ENCODE peak calls at places on chromosomes 4 and X, in nine cellular contexts. G is fibroblast of mammary gland, O is GM10248, W is astrocyte of the cerebellum, B is colonic mucosa, V is psoas muscle, J is Peyer's patch, C is glutamatergic neuron, X is lung. P is an unnamed sample.

GRCh38 chr4:48329976-48330375 is 11.4 kb upstream of the SLAIN2 start:
- DNase-seq in O (no peak), G (peak), W (peak), X (no peak), C (no peak), J (no peak), V (no peak), B (no peak), P (no peak)

GRCh38 chrX:56232221-56233082 is at the start of gene KLF8:
- DNase-seq in G (peak), O (peak), W (no peak), B (peak), C (peak), J (peak), X (peak), V (peak), P (no peak)

GRCh38 chr4:4256799-4257198 is 8.8 kb upstream of the TMEM128 start:
- DNase-seq in V (no peak), G (no peak), X (no peak), C (no peak), W (no peak), O (no peak), J (no peak), B (no peak), P (no peak)

GRCh38 chr4:53010320-53010719 is 148.2 kb downstream of the RASL11B start:
- DNase-seq in X (no peak), O (no peak), W (peak), B (no peak), J (no peak), C (no peak), G (peak), V (peak), P (no peak)

GRCh38 chr4:182293836-182294235 is 50.6 kb downstream of the TENM3 start:
- DNase-seq in V (no peak), C (no peak), J (no peak), G (no peak), O (no peak), W (no peak), X (no peak), B (no peak), P (no peak)

GRCh38 chrX:43008356-43008755 is 230.4 kb upstream of the PPP1R2C start:
- DNase-seq in O (no peak), J (no peak), G (no peak), W (no peak), B (no peak), X (no peak), C (no peak), V (no peak), P (no peak)

GRCh38 chr4:67549123-67549522 is 3.8 kb upstream of the CENPC start:
- DNase-seq in X (no peak), J (no peak), G (peak), V (no peak), C (no peak), W (no peak), B (no peak), O (peak), P (no peak)

GRCh38 chr4:95428216-95429085 is 120.3 kb downstream of the UNC5C start:
- DNase-seq in G (no peak), V (no peak), W (peak), O (no peak), X (no peak), J (no peak), B (no peak), C (no peak), P (no peak)

GRCh38 chrX:71652405-71652804 is 14.9 kb upstream of the LOC101059915 start:
- DNase-seq in J (peak), V (no peak), C (peak), W (peak), O (no peak), B (peak), X (peak), G (peak), P (no peak)

GRCh38 chr4:20253272-20253798 is 1.6 kb downstream of the SLIT2 start:
- DNase-seq in J (no peak), V (no peak), O (peak), W (no peak), X (no peak), B (no peak), C (no peak), G (no peak), P (no peak)

GRCh38 chr4:182453830-182454229 is 210.6 kb downstream of the TENM3 start:
- DNase-seq in J (no peak), V (no peak), X (no peak), W (no peak), O (no peak), B (no peak), C (no peak), G (no peak), P (no peak)

GRCh38 chrX:12894074-12894691 is 12.2 kb upstream of the TLR8 start:
- DNase-seq in G (peak), J (peak), C (peak), V (peak), X (no peak), W (no peak), O (peak), B (peak), P (peak)

GRCh38 chrX:19723427-19723826 is 164.0 kb downstream of the SH3KBP1 start:
- DNase-seq in J (no peak), V (no peak), X (no peak), G (peak), B (no peak), O (no peak), W (no peak), C (no peak), P (no peak)

GRCh38 chr4:161937596-161937995 is 226.2 kb downstream of the FSTL5 start:
- DNase-seq in V (no peak), G (no peak), X (no peak), C (no peak), J (no peak), W (no peak), B (no peak), O (no peak), P (no peak)

GRCh38 chrX:43456056-43456455 is 200.0 kb upstream of the MAOA start:
- DNase-seq in J (no peak), B (no peak), V (no peak), O (no peak), W (no peak), C (peak), X (no peak), G (no peak), P (no peak)

GRCh38 chr4:88690355-88690754 is 7.3 kb downstream of the NAP1L5 start:
- DNase-seq in O (no peak), X (no peak), J (no peak), B (no peak), G (peak), C (no peak), W (no peak), V (no peak), P (no peak)

GRCh38 chr4:30262379-30262778 is 457.8 kb upstream of the PCDH7 start:
- DNase-seq in J (no peak), W (no peak), V (no peak), X (no peak), G (no peak), O (no peak), C (no peak), B (no peak), P (no peak)

GRCh38 chr4:54929459-54929858 is 195.9 kb downstream of the KDR start:
- DNase-seq in B (no peak), O (no peak), C (peak), G (no peak), X (no peak), V (no peak), J (no peak), W (no peak), P (no peak)

GRCh38 chr4:2266181-2266580 is 4.3 kb upstream of the MXD4 start:
- DNase-seq in X (no peak), J (no peak), W (no peak), G (no peak), O (no peak), C (no peak), B (peak), V (peak), P (no peak)

GRCh38 chr4:72817012-72817411 is 248.0 kb upstream of the ADAMTS3 start:
- DNase-seq in W (no peak), B (no peak), V (no peak), J (no peak), C (no peak), X (no peak), G (peak), O (no peak), P (no peak)

GRCh38 chrX:47573334-47574095 is 8.7 kb upstream of the TIMP1 start:
- DNase-seq in V (no peak), G (peak), J (no peak), C (no peak), X (no peak), B (peak), O (no peak), W (no peak), P (no peak)

GRCh38 chr4:75547647-75548387 is 8.0 kb upstream of the ODAPH start:
- DNase-seq in B (peak), G (peak), J (peak), V (peak), X (no peak), C (no peak), O (no peak), W (no peak), P (no peak)

GRCh38 chr4:120293341-120293740 is 226.7 kb upstream of the MAD2L1 start:
- DNase-seq in G (peak), C (no peak), O (no peak), J (no peak), V (no peak), B (no peak), X (no peak), W (peak), P (no peak)

GRCh38 chr4:184814686-184815045 is 11.1 kb downstream of the ACSL1 start:
- DNase-seq in X (no peak), B (no peak), G (no peak), J (no peak), C (no peak), O (peak), V (no peak), W (no peak), P (no peak)

GRCh38 chr4:142901166-142901662 is 55.1 kb upstream of the INPP4B start:
- DNase-seq in G (peak), X (no peak), W (no peak), O (no peak), C (no peak), B (no peak), J (no peak), V (no peak), P (no peak)

GRCh38 chrX:124194209-124194608 is 138.3 kb upstream of the TEX13D start:
- DNase-seq in G (no peak), X (no peak), O (no peak), B (no peak), C (no peak), J (no peak), W (no peak), V (peak), P (no peak)

GRCh38 chr4:134628074-134628473 is 426.5 kb upstream of the PABPC4L start:
- DNase-seq in G (no peak), O (no peak), B (no peak), J (no peak), X (no peak), C (no peak), V (no peak), W (peak), P (no peak)

GRCh38 chr4:4858527-4858926 is 938 bp upstream of the MSX1 start:
- DNase-seq in W (no peak), B (no peak), J (no peak), C (peak), G (no peak), O (no peak), V (peak), X (no peak), P (no peak)

GRCh38 chr4:188987011-188987410 is 847.8 kb downstream of the TRIML1 start:
- DNase-seq in G (no peak), V (no peak), B (no peak), W (no peak), C (no peak), J (no peak), O (no peak), X (no peak), P (no peak)

GRCh38 chrX:21943460-21944135 is 3.1 kb downstream of the SMS start:
- DNase-seq in G (peak), J (no peak), C (no peak), B (no peak), V (no peak), W (peak), O (no peak), X (no peak), P (no peak)

GRCh38 chr4:122803788-122804208 is 22.8 kb upstream of the FGF2 start:
- DNase-seq in O (no peak), X (no peak), G (no peak), B (no peak), V (no peak), W (no peak), C (no peak), J (no peak), P (no peak)

GRCh38 chr4:150949943-150950342 is 65.1 kb downstream of the LRBA start:
- DNase-seq in V (no peak), G (no peak), W (no peak), O (no peak), C (no peak), X (no peak), B (no peak), J (no peak), P (no peak)

GRCh38 chr4:37762294-37763163 is 64.0 kb upstream of the PGM2 start:
- DNase-seq in C (no peak), X (peak), V (no peak), O (no peak), G (peak), B (no peak), W (no peak), J (no peak), P (no peak)

GRCh38 chr4:88457307-88458090 is 580 bp downstream of the HERC5 start:
- DNase-seq in G (no peak), J (peak), B (peak), W (no peak), C (peak), V (peak), O (peak), X (peak), P (no peak)

GRCh38 chrX:152600853-152601635 is 36.7 kb upstream of the GABRQ start:
- DNase-seq in W (no peak), C (peak), G (no peak), J (no peak), O (no peak), V (no peak), B (no peak), X (no peak), P (no peak)

GRCh38 chrX:105869676-105870075 is 47.3 kb downstream of the NRK start:
- DNase-seq in X (no peak), O (no peak), W (no peak), G (peak), B (no peak), V (no peak), C (no peak), J (no peak), P (no peak)

GRCh38 chr4:152482211-152482610 is 53.7 kb downstream of the FBXW7 start:
- DNase-seq in C (no peak), G (no peak), O (no peak), V (no peak), J (no peak), X (no peak), W (no peak), B (no peak), P (no peak)

GRCh38 chr4:38082424-38083374 is 122.5 kb downstream of the PTTG2 start:
- DNase-seq in G (peak), X (no peak), B (no peak), O (no peak), V (no peak), C (no peak), J (no peak), W (no peak), P (no peak)

GRCh38 chrX:119177278-119177677 is 49.7 kb upstream of the KIAA1210 start:
- DNase-seq in X (no peak), C (peak), O (no peak), G (no peak), B (no peak), W (no peak), V (no peak), J (no peak), P (no peak)

GRCh38 chrX:119186763-119187162 is 49.3 kb upstream of the PGRMC1 start:
- DNase-seq in C (no peak), O (no peak), G (no peak), W (no peak), J (no peak), B (no peak), V (no peak), X (no peak), P (no peak)

GRCh38 chrX:119187298-119187697 is 48.8 kb upstream of the PGRMC1 start:
- DNase-seq in B (no peak), X (no peak), W (no peak), G (no peak), C (no peak), J (no peak), V (no peak), O (no peak), P (no peak)

GRCh38 chrX:119186194-119186593 is 49.9 kb upstream of the PGRMC1 start:
- DNase-seq in J (no peak), X (no peak), V (no peak), O (no peak), B (no peak), W (no peak), C (no peak), G (no peak), P (no peak)

GRCh38 chrX:119181491-119181890 is 53.9 kb upstream of the KIAA1210 start:
- DNase-seq in W (no peak), J (no peak), C (no peak), B (peak), X (no peak), V (no peak), G (peak), O (no peak), P (no peak)
- TF ChIP-seq CTCF in W (peak), J (no peak), C (no peak), B (no peak), X (no peak), V (no peak), G (peak), O (no peak), P (no peak)

GRCh38 chr4:183478123-183478522 is 26.7 kb upstream of the ING2 start:
- DNase-seq in J (no peak), X (no peak), C (no peak), V (no peak), W (no peak), G (no peak), B (no peak), O (no peak), P (no peak)
- TF ChIP-seq CTCF in J (no peak), X (no peak), C (no peak), V (no peak), W (no peak), G (no peak), B (no peak), O (no peak), P (no peak)

DNA sequence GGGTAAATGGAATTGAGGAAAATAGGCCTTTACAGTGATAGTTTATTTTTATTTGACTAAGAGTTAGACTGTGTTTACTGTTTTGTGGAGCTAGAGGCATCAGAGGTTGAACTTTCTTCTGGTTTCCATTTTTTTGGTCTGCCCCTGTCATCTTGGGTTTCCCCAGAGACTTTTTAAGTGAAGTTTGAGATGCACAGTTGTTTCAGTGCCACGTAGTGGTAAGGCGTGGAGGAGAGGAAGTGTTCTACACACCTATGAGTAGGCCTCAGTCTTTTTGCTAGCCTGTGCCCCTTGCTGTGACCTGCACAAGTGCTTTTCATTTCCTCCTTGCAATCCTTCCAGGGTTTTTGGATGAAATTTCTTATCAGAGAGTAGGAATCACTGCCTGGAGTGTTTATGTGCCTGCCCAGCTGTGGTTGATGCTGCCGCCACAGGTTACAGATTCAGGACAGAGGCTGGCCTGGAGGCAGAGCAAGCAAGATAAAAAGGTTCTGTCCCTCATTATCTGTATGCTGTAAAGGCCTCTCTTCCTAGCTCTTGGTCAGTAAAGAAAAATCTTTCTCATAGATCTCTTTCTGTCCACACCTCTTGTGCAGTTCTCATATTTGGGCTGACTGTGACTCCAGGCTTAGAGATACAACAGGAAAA is 12.5 kb upstream of the HSFX4 start:
- DNase-seq in O (peak), W (no peak), B (no peak), X (no peak), C (no peak), J (no peak), V (no peak), G (no peak), P (no peak)
- TF ChIP-seq CTCF in O (peak), W (no peak), B (no peak), X (no peak), C (no peak), J (no peak), V (no peak), G (no peak), P (no peak)

DNA sequence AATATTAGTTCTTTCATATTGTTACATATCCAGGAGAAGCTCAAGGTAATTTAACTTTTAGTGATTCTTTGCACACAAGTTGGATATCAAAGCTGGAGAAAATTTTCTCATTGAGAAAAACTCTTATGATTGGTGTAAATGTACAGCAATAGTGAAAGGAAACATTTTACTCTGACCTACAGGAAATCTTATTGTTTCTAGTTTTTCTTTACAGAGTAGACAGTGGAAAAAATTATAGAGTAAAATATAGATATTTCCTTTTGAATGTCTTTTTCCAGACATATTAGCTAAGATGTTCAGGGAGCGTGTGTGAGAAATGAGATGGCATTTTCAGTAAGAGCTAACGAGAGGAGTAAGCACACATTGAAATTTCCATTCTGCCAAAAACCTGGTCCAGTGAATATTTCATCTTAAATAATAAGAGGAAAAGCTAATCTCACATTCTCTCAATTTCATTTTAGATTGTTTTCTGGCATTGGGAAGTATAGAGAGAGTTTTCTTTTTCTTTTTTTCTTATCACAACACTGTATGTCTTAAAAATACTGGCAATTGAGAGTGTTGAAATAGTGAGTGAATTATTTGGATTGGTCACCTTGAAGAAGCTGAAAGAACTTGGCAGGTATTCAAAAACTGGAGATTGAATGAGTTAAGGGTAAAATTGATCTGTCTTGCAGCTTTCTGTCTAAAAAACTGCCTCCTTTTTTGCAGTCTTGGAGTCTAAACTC is 15.6 kb upstream of the ATP8A1 start:
- DNase-seq in X (no peak), C (no peak), W (no peak), O (no peak), J (no peak), V (no peak), G (peak), B (no peak), P (no peak)
- TF ChIP-seq CTCF in X (no peak), C (no peak), W (no peak), O (no peak), J (no peak), V (no peak), G (no peak), B (no peak), P (no peak)